ENCODE peak calls at places on chromosomes 12 and 14, in nine cellular contexts. W is uterus, T is tibial nerve, Z is right lobe of liver, V is H1, C is sigmoid colon, Q is IMR-90, O is body of pancreas, M is stomach. G is an unnamed sample. For H3K27me3, the result is how much of the 10 kb centered on the place peaks cover.

GRCh38 chr14:50943261-50943942 is 881 bp downstream of the PYGL start:
- DNase-seq in W (peak), T (peak), Z (peak), V (peak), C (peak), Q (peak), O (peak), M (peak), G (peak)

GRCh38 chr12:66647034-66647691 is 31.7 kb downstream of the GRIP1 start:
- DNase-seq in W (no peak), T (no peak), Z (no peak), V (no peak), C (no peak), Q (peak), O (no peak), M (no peak), G (no peak)

GRCh38 chr14:91872011-91872476 is 4.7 kb upstream of the TC2N start:
- DNase-seq in W (no peak), T (no peak), Z (peak), V (no peak), C (no peak), Q (no peak), O (peak), M (peak), G (no peak)

GRCh38 chr12:44875954-44876553 is at the start of gene NELL2:
- DNase-seq in W (no peak), T (no peak), Z (peak), V (peak), C (no peak), Q (no peak), O (peak), M (no peak), G (peak)

GRCh38 chr12:112908548-112908947 is 1.8 kb downstream of the OAS1 start:
- DNase-seq in W (no peak), T (no peak), Z (no peak), V (no peak), C (no peak), Q (no peak), O (no peak), M (no peak), G (no peak)

GRCh38 chr14:75553157-75553556 is 25.3 kb upstream of the FLVCR2 start:
- DNase-seq in W (no peak), T (no peak), Z (no peak), V (no peak), C (no peak), Q (no peak), O (no peak), M (no peak), G (no peak)

GRCh38 chr12:106954462-106955376 is 988 bp upstream of the TMEM263 start:
- DNase-seq in W (peak), T (peak), Z (peak), V (peak), C (peak), Q (peak), O (peak), M (no peak), G (peak)

GRCh38 chr14:54226103-54226502 is 170.7 kb upstream of the CDKN3 start:
- DNase-seq in W (no peak), T (no peak), Z (no peak), V (no peak), C (no peak), Q (peak), O (no peak), M (no peak), G (no peak)

GRCh38 chr14:65054471-65055085 is 47.7 kb downstream of the MAX start:
- DNase-seq in W (no peak), T (no peak), Z (no peak), V (no peak), C (no peak), Q (no peak), O (no peak), M (peak), G (no peak)

GRCh38 chr14:77184396-77185092 is 2.9 kb downstream of the TMEM63C start:
- DNase-seq in W (no peak), T (no peak), Z (no peak), V (no peak), C (no peak), Q (no peak), O (no peak), M (no peak), G (no peak)

GRCh38 chr12:18861287-18861858 is 123.5 kb downstream of the CAPZA3 start:
- DNase-seq in W (no peak), T (no peak), Z (no peak), V (no peak), C (no peak), Q (peak), O (no peak), M (no peak), G (no peak)

GRCh38 chr14:78202976-78203375 is 32.8 kb downstream of the NRXN3 start:
- DNase-seq in W (no peak), T (no peak), Z (no peak), V (no peak), C (no peak), Q (no peak), O (no peak), M (no peak), G (no peak)

GRCh38 chr14:47346849-47347248 is 328.6 kb downstream of the MDGA2 start:
- DNase-seq in W (no peak), T (no peak), Z (no peak), V (no peak), C (no peak), Q (no peak), O (no peak), M (no peak), G (no peak)

GRCh38 chr12:45205165-45205825 is 10.6 kb upstream of the ANO6 start:
- DNase-seq in W (no peak), T (no peak), Z (no peak), V (no peak), C (no peak), Q (no peak), O (no peak), M (no peak), G (no peak)

GRCh38 chr14:101029668-101030290 is 126.3 kb upstream of the RTL1 start:
- DNase-seq in W (no peak), T (no peak), Z (peak), V (no peak), C (peak), Q (no peak), O (peak), M (no peak), G (no peak)

GRCh38 chr12:110179291-110179690 is 55.1 kb downstream of the IFT81 start:
- DNase-seq in W (no peak), T (no peak), Z (no peak), V (no peak), C (no peak), Q (peak), O (no peak), M (no peak), G (no peak)

GRCh38 chr14:39268393-39268792 is 34.7 kb downstream of the MIA2 start:
- DNase-seq in W (no peak), T (no peak), Z (no peak), V (no peak), C (no peak), Q (peak), O (no peak), M (no peak), G (peak)

GRCh38 chr12:108582509-108582908 is 15.4 kb downstream of the TMEM119 start:
- DNase-seq in W (no peak), T (no peak), Z (no peak), V (no peak), C (no peak), Q (no peak), O (no peak), M (no peak), G (no peak)

GRCh38 chr12:7075931-7076330 is 15.4 kb downstream of the C1S start:
- DNase-seq in W (no peak), T (no peak), Z (no peak), V (no peak), C (no peak), Q (peak), O (no peak), M (no peak), G (no peak)

GRCh38 chr14:30354439-30354838 is 204.5 kb upstream of the G2E3 start:
- DNase-seq in W (no peak), T (no peak), Z (no peak), V (no peak), C (no peak), Q (no peak), O (no peak), M (no peak), G (no peak)

GRCh38 chr14:95547272-95547625 is 12.4 kb downstream of the GLRX5 start:
- DNase-seq in W (no peak), T (no peak), Z (no peak), V (no peak), C (no peak), Q (no peak), O (no peak), M (no peak), G (no peak)

GRCh38 chr12:81610955-81611889 is 147.9 kb downstream of the PPFIA2 start:
- DNase-seq in W (no peak), T (no peak), Z (no peak), V (peak), C (no peak), Q (peak), O (no peak), M (no peak), G (no peak)

GRCh38 chr12:86379337-86379736 is 123.1 kb upstream of the MGAT4C start:
- DNase-seq in W (no peak), T (no peak), Z (no peak), V (no peak), C (no peak), Q (no peak), O (no peak), M (no peak), G (no peak)

GRCh38 chr14:59123526-59123925 is 64.9 kb upstream of the DAAM1 start:
- DNase-seq in W (no peak), T (peak), Z (no peak), V (no peak), C (no peak), Q (peak), O (no peak), M (no peak), G (peak)

GRCh38 chr14:24086193-24086955 is 7.7 kb upstream of the PCK2 start:
- DNase-seq in W (no peak), T (no peak), Z (no peak), V (no peak), C (no peak), Q (no peak), O (no peak), M (no peak), G (no peak)

GRCh38 chr14:26370118-26370517 is 227.7 kb downstream of the NOVA1 start:
- DNase-seq in W (no peak), T (no peak), Z (no peak), V (no peak), C (no peak), Q (peak), O (no peak), M (no peak), G (no peak)

GRCh38 chr12:108477881-108478259 is 37.2 kb upstream of the FICD start:
- DNase-seq in W (no peak), T (no peak), Z (no peak), V (no peak), C (no peak), Q (no peak), O (no peak), M (no peak), G (no peak)

GRCh38 chr12:50569876-50570275 is 65.1 kb downstream of the DIP2B start:
- DNase-seq in W (no peak), T (no peak), Z (no peak), V (no peak), C (no peak), Q (peak), O (no peak), M (no peak), G (no peak)

GRCh38 chr14:21095430-21096205 is 2.8 kb downstream of the ZNF219 start:
- DNase-seq in W (no peak), T (no peak), Z (no peak), V (no peak), C (no peak), Q (peak), O (no peak), M (no peak), G (no peak)

GRCh38 chr12:62131153-62131552 is 129.1 kb upstream of the USP15 start:
- DNase-seq in W (no peak), T (no peak), Z (no peak), V (no peak), C (no peak), Q (no peak), O (no peak), M (no peak), G (no peak)

GRCh38 chr12:116455540-116456306 is 103.5 kb upstream of the MAP1LC3B2 start:
- DNase-seq in W (peak), T (peak), Z (peak), V (no peak), C (peak), Q (peak), O (peak), M (peak), G (peak)

GRCh38 chr12:71652656-71653055 is 11.0 kb downstream of the ZFC3H1 start:
- DNase-seq in W (no peak), T (no peak), Z (no peak), V (no peak), C (no peak), Q (no peak), O (no peak), M (no peak), G (no peak)

GRCh38 chr14:103733651-103734050 is 18.0 kb downstream of the ZFYVE21 start:
- DNase-seq in W (no peak), T (no peak), Z (no peak), V (no peak), C (peak), Q (no peak), O (no peak), M (no peak), G (no peak)

GRCh38 chr14:77217551-77217950 is 36.0 kb downstream of the TMEM63C start:
- DNase-seq in W (no peak), T (no peak), Z (no peak), V (no peak), C (no peak), Q (no peak), O (no peak), M (no peak), G (no peak)

GRCh38 chr14:72715215-72715909 is 178.5 kb downstream of the DPF3 start:
- DNase-seq in W (no peak), T (no peak), Z (no peak), V (no peak), C (peak), Q (peak), O (no peak), M (no peak), G (no peak)

GRCh38 chr14:100440207-100440631 is 117.1 kb downstream of the SLC25A47 start:
- DNase-seq in W (peak), T (peak), Z (peak), V (peak), C (peak), Q (peak), O (peak), M (peak), G (peak)

GRCh38 chr12:121797937-121798801 is 4.7 kb upstream of the RHOF start:
- DNase-seq in W (peak), T (peak), Z (peak), V (no peak), C (peak), Q (peak), O (peak), M (peak), G (peak)
- TF ChIP-seq POLR2A in W (no peak), T (no peak), Z (no peak), V (peak), C (no peak), Q (no peak), O (no peak), M (no peak), G (no peak)

DNA sequence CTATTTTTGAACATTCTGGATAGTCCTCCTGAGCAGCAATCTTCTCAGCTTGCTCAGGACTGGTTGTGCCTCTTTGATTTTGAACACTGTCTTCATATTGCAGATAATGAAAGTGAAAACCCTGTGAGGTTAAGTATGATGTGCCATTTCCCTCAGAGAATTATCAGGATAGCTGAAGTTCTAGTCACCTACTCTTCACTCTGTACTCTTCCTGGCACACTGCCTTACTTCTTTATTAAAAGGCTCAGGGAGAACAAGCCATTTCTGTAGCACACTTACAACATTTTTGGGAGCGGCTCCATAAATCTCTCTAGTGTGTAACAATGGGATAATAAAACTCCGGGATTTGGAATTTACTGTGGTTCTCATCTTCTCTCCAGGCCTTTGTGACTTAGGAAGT is 53.3 kb upstream of the LDHB start:
- DNase-seq in W (no peak), T (no peak), Z (no peak), V (no peak), C (no peak), Q (no peak), O (no peak), M (no peak), G (no peak)
- H3K27ac ChIP-seq in W (peak), T (no peak), Z (no peak), V (no peak), C (no peak), Q (no peak), O (no peak), M (no peak), G (no peak)

DNA sequence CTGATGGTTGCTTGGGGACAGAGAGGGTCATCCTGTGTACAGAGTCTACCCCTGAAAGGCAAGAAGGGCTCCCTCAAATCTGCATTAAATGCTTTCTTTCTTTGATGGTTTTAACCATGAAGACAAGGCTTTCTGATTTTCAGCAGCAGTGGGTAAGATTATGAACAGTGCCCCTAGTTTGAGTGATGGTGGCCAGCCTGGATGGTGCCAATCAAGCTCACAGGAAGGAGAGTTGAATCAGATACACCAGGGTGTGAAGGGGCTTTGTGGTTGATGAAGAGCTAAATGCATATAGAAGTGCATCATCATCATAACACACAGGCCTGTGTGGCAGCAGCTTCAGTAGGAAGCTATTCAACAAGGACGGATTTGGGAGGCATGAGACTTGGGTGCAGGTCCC is 5.7 kb downstream of the KRT85 start:
- DNase-seq in W (no peak), T (no peak), Z (no peak), V (no peak), C (peak), Q (no peak), O (no peak), M (no peak), G (no peak)
- H3K27me3 ChIP-seq in W (under half), T (under half), Z (under half), V (under half), C (under half), Q (half or more), O (under half), M (under half), G (under half)

GRCh38 chr14:73762375-73762822 is 48.2 kb upstream of the PNMA1 start:
- DNase-seq in W (no peak), T (no peak), Z (no peak), V (no peak), C (no peak), Q (no peak), O (no peak), M (no peak), G (peak)
- TF ChIP-seq POLR2A in W (no peak), T (no peak), Z (no peak), V (no peak), C (no peak), Q (no peak), O (no peak), M (no peak), G (no peak)

DNA sequence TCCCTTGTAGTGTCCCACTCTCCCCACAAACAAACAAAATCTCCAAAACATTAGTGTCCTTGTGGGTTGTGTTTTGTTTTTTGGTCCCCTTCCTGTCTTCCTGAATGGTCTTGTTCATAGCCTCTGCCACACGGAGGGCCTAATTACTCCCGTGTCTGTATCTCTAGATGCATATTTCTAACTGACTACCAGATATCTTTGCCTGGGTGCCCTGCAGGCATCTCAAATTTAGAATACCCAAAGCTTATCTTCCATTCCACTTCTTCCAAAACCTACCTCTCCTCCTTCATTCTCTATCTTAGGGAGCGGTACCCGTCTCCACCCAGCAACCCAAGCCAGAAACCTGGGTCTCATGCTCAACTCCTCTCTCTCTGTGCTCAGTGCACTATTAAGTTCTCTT is 10.9 kb upstream of the METAP2 start:
- DNase-seq in W (no peak), T (no peak), Z (no peak), V (no peak), C (no peak), Q (no peak), O (no peak), M (no peak), G (no peak)
- H3K27ac ChIP-seq in W (no peak), T (no peak), Z (peak), V (no peak), C (no peak), Q (no peak), O (no peak), M (no peak), G (no peak)

GRCh38 chr12:48182659-48183058 is 785 bp upstream of the CCDC184 start:
- DNase-seq in W (no peak), T (no peak), Z (no peak), V (no peak), C (no peak), Q (no peak), O (no peak), M (no peak), G (no peak)

GRCh38 chr12:48183091-48183875 is at the start of gene CCDC184:
- DNase-seq in W (peak), T (peak), Z (peak), V (peak), C (peak), Q (peak), O (peak), M (peak), G (peak)

GRCh38 chr12:48180857-48181495 is 2.5 kb upstream of the CCDC184 start:
- DNase-seq in W (no peak), T (no peak), Z (no peak), V (no peak), C (no peak), Q (no peak), O (no peak), M (no peak), G (no peak)

GRCh38 chr12:48177985-48178384 is 5.5 kb upstream of the CCDC184 start:
- DNase-seq in W (no peak), T (no peak), Z (no peak), V (no peak), C (no peak), Q (no peak), O (no peak), M (no peak), G (no peak)

GRCh38 chr12:48180424-48180823 is 3.0 kb upstream of the CCDC184 start:
- DNase-seq in W (no peak), T (no peak), Z (no peak), V (no peak), C (no peak), Q (no peak), O (no peak), M (no peak), G (no peak)
- H3K27me3 ChIP-seq in W (under half), T (under half), Z (under half), V (under half), C (under half), Q (half or more), O (under half), M (under half), G (under half)

GRCh38 chr12:2752676-2753371 is 41.9 kb upstream of the FKBP4 start:
- DNase-seq in W (peak), T (peak), Z (peak), V (peak), C (peak), Q (peak), O (peak), M (peak), G (peak)

GRCh38 chr12:2751230-2751629 is 43.5 kb upstream of the FKBP4 start:
- DNase-seq in W (no peak), T (no peak), Z (no peak), V (no peak), C (no peak), Q (no peak), O (no peak), M (no peak), G (no peak)

GRCh38 chr12:2751686-2752085 is 43.1 kb upstream of the FKBP4 start:
- DNase-seq in W (no peak), T (no peak), Z (no peak), V (peak), C (no peak), Q (no peak), O (no peak), M (no peak), G (no peak)

GRCh38 chr12:2749580-2749979 is 45.2 kb upstream of the FKBP4 start:
- DNase-seq in W (no peak), T (no peak), Z (no peak), V (no peak), C (no peak), Q (no peak), O (no peak), M (no peak), G (no peak)

GRCh38 chr12:2750185-2750584 is 44.6 kb upstream of the FKBP4 start:
- DNase-seq in W (no peak), T (no peak), Z (no peak), V (no peak), C (no peak), Q (no peak), O (no peak), M (no peak), G (no peak)
- TF ChIP-seq POLR2A in W (no peak), T (no peak), Z (no peak), V (no peak), C (no peak), Q (no peak), O (no peak), M (no peak), G (no peak)

GRCh38 chr12:119372540-119372939 is 38.0 kb downstream of the CCDC60 start:
- DNase-seq in W (no peak), T (no peak), Z (no peak), V (no peak), C (no peak), Q (no peak), O (no peak), M (no peak), G (no peak)
- H3K27ac ChIP-seq in W (no peak), T (no peak), Z (no peak), V (no peak), C (peak), Q (no peak), O (no peak), M (no peak), G (no peak)

GRCh38 chr14:99125113-99125512 is 146.9 kb downstream of the BCL11B start:
- DNase-seq in W (no peak), T (peak), Z (no peak), V (no peak), C (peak), Q (no peak), O (no peak), M (peak), G (peak)
- H3K27me3 ChIP-seq in W (under half), T (under half), Z (under half), V (under half), C (under half), Q (under half), O (under half), M (under half), G (under half)